ENCODE peak calls at places on chromosomes 3 and 15, in seven cellular contexts. Z is nephron progenitor cell, E is GM23338, M is neural crest cell, S is fibroblast of mammary gland, P is AG10803, T is AG09319. B is an unnamed sample.

GRCh38 chr3:17749281-17749680 is 6.8 kb upstream of the TBC1D5 start:
- DNase-seq in Z (no peak), T (no peak), M (no peak), P (no peak), E (no peak), S (peak), B (no peak)

GRCh38 chr15:30929064-30929669 is 25.5 kb downstream of the FAN1 start:
- DNase-seq in M (no peak), T (no peak), P (no peak), S (no peak), Z (no peak), E (no peak), B (no peak)

GRCh38 chr3:114454592-114455251 is 160.9 kb downstream of the TIGIT start:
- DNase-seq in M (peak), T (no peak), Z (peak), P (peak), E (peak), S (peak), B (no peak)

GRCh38 chr3:52109556-52110380 is 44.5 kb downstream of the POC1A start:
- DNase-seq in M (no peak), S (no peak), Z (no peak), P (no peak), E (no peak), T (no peak), B (no peak)

GRCh38 chr3:36647423-36647853 is 116.9 kb downstream of the DCLK3 start:
- DNase-seq in M (no peak), T (no peak), S (no peak), E (no peak), Z (no peak), P (peak), B (no peak)

GRCh38 chr3:129888739-129889138 is 4.8 kb downstream of the TMCC1 start:
- DNase-seq in S (peak), P (peak), Z (no peak), E (no peak), M (no peak), T (peak), B (peak)

GRCh38 chr15:100591835-100592234 is 10.1 kb downstream of the LINS1 start:
- DNase-seq in Z (no peak), E (no peak), S (no peak), P (no peak), T (no peak), M (no peak), B (no peak)

GRCh38 chr15:28004143-28005003 is 94.7 kb downstream of the OCA2 start:
- DNase-seq in S (peak), M (no peak), E (no peak), P (no peak), Z (no peak), T (no peak), B (no peak)

GRCh38 chr3:8702560-8702959 is 31.0 kb upstream of the CAV3 start:
- DNase-seq in S (no peak), P (no peak), Z (peak), E (peak), M (no peak), T (no peak), B (no peak)

GRCh38 chr3:141643391-141643790 is 94.7 kb upstream of the RNF7 start:
- DNase-seq in Z (no peak), T (no peak), S (peak), E (no peak), P (peak), M (no peak), B (no peak)

GRCh38 chr3:141646760-141647561 is 91.1 kb upstream of the RNF7 start:
- DNase-seq in S (peak), M (peak), Z (no peak), T (no peak), E (peak), P (peak), B (peak)

GRCh38 chr3:141647562-141647915 is 90.6 kb upstream of the RNF7 start:
- DNase-seq in Z (no peak), P (no peak), E (no peak), S (no peak), M (no peak), T (no peak), B (no peak)

GRCh38 chr3:141643816-141644215 is 94.3 kb upstream of the RNF7 start:
- DNase-seq in P (no peak), Z (no peak), T (no peak), S (no peak), M (no peak), E (peak), B (peak)

GRCh38 chr3:141644931-141645330 is 93.2 kb upstream of the RNF7 start:
- DNase-seq in T (no peak), E (peak), S (peak), Z (peak), M (peak), P (peak), B (peak)
- TF ChIP-seq CTCF in T (peak), E (peak), S (peak), Z (peak), M (peak), P (peak), B (peak)

GRCh38 chr3:32455609-32456428 is 46.8 kb downstream of the CMTM6 start:
- DNase-seq in Z (no peak), P (no peak), S (no peak), E (no peak), T (no peak), M (no peak), B (no peak)

GRCh38 chr3:32457971-32458471 is 44.6 kb downstream of the CMTM6 start:
- DNase-seq in Z (no peak), T (no peak), E (no peak), S (no peak), M (no peak), P (no peak), B (no peak)

GRCh38 chr3:32459474-32459873 is 43.2 kb downstream of the CMTM6 start:
- DNase-seq in M (no peak), P (no peak), T (no peak), Z (no peak), E (no peak), S (no peak), B (no peak)

GRCh38 chr3:32456429-32457130 is 46.1 kb downstream of the CMTM6 start:
- DNase-seq in P (no peak), Z (no peak), T (no peak), M (no peak), S (no peak), E (no peak), B (no peak)

DNA sequence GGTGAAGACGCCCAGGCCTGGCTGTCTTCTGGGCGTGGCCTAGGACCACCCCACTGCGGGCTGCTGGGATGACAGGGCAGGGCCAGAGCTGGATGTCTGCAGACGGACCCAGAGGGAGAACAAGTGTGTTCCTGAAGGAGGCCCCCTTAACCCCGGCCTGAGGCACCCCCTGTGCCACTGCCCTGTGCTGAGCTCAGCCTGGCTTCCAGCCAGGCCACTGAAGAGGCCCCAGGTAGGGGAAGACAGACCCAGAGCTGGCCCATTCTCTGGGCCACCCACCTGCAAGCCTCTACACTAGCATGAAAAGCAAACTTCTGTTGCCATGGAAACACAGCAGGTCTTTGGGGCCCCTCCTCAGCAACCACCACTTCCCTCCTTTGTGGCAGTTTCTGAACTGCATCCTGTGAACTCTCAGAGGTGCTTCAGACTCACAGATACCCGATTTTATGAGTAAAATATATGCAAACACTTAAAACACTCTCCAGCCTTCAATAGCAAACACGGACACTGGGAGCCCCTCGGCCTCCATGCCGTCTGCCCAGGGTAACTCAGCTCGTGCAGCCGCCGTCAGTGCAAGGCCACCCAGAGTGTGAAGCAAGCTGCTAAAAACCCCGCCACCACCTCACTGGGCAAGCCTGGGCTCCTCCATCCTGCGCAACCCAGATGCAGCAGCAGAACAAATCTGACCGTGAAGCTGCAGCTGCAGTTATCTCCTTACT is 42.5 kb downstream of the CMTM6 start:
- DNase-seq in T (no peak), S (no peak), Z (peak), P (no peak), E (peak), M (peak), B (peak)
- TF ChIP-seq CTCF in T (no peak), S (no peak), Z (no peak), P (no peak), E (no peak), M (no peak), B (no peak)

GRCh38 chr3:58659051-58659675 is 7.4 kb downstream of the FAM3D start:
- DNase-seq in Z (no peak), T (no peak), E (peak), P (peak), M (no peak), S (peak), B (peak)
- TF ChIP-seq CTCF in Z (peak), T (peak), E (peak), P (peak), M (peak), S (peak), B (peak)

GRCh38 chr15:57041416-57041815 is 123.0 kb downstream of the TCF12 start:
- DNase-seq in P (no peak), M (no peak), T (no peak), Z (no peak), S (no peak), E (no peak), B (no peak)

GRCh38 chr15:57048930-57049550 is 130.6 kb downstream of the TCF12 start:
- DNase-seq in M (no peak), Z (no peak), T (no peak), S (no peak), E (no peak), P (no peak), B (no peak)

GRCh38 chr15:57045741-57046382 is 127.4 kb downstream of the TCF12 start:
- DNase-seq in Z (no peak), M (no peak), T (no peak), S (no peak), P (no peak), E (no peak), B (no peak)

GRCh38 chr15:57044072-57044702 is 125.7 kb downstream of the TCF12 start:
- DNase-seq in T (no peak), S (no peak), Z (no peak), P (no peak), E (no peak), M (no peak), B (no peak)

GRCh38 chr15:57044961-57045360 is 126.5 kb downstream of the TCF12 start:
- DNase-seq in E (no peak), P (no peak), Z (no peak), M (no peak), T (no peak), S (no peak), B (no peak)
- TF ChIP-seq CTCF in E (no peak), P (no peak), Z (no peak), M (no peak), T (no peak), S (no peak), B (no peak)

GRCh38 chr3:189689625-189690024 is 58.4 kb downstream of the TP63 start:
- DNase-seq in P (no peak), T (no peak), E (no peak), Z (no peak), S (no peak), M (no peak), B (peak)
- TF ChIP-seq CTCF in P (no peak), T (no peak), E (no peak), Z (no peak), S (no peak), M (no peak), B (no peak)

GRCh38 chr3:4856986-4857385 is 122.3 kb upstream of the BHLHE40 start:
- DNase-seq in E (no peak), Z (no peak), T (no peak), P (no peak), M (no peak), S (no peak), B (no peak)

GRCh38 chr3:4855676-4856075 is 123.6 kb upstream of the BHLHE40 start:
- DNase-seq in S (no peak), T (no peak), E (no peak), Z (no peak), M (no peak), P (no peak), B (no peak)

GRCh38 chr3:4853749-4854140 is 125.5 kb upstream of the BHLHE40 start:
- DNase-seq in T (no peak), Z (no peak), E (no peak), P (no peak), M (no peak), S (no peak), B (no peak)

GRCh38 chr3:4856564-4856963 is 122.7 kb upstream of the BHLHE40 start:
- DNase-seq in E (no peak), Z (no peak), T (no peak), M (no peak), S (no peak), P (no peak), B (no peak)

GRCh38 chr3:4856136-4856535 is 123.1 kb upstream of the BHLHE40 start:
- DNase-seq in Z (no peak), S (no peak), M (no peak), T (no peak), E (no peak), P (no peak), B (no peak)
- TF ChIP-seq CTCF in Z (no peak), S (no peak), M (no peak), T (no peak), E (no peak), P (no peak), B (no peak)

GRCh38 chr3:186208328-186208989 is 99.6 kb upstream of the ETV5 start:
- DNase-seq in T (no peak), Z (no peak), S (no peak), P (no peak), M (no peak), E (peak), B (no peak)
- TF ChIP-seq CTCF in T (no peak), Z (no peak), S (no peak), P (no peak), M (no peak), E (peak), B (no peak)

GRCh38 chr3:96814581-96815567 is at the start of gene EPHA6:
- DNase-seq in S (no peak), T (no peak), Z (peak), M (peak), P (peak), E (peak), B (no peak)

GRCh38 chr3:96813820-96814580 is 394 bp upstream of the EPHA6 start:
- DNase-seq in Z (peak), T (peak), M (peak), E (peak), P (peak), S (peak), B (peak)

GRCh38 chr3:96813134-96813819 is 1.1 kb upstream of the EPHA6 start:
- DNase-seq in P (peak), S (peak), T (peak), M (peak), Z (peak), E (peak), B (peak)
- TF ChIP-seq CTCF in P (peak), S (peak), T (peak), M (peak), Z (peak), E (peak), B (peak)